ENCODE peak calls at places on chromosomes 13 and 19, in eight cellular contexts. U is right atrium auricular region, Z is RWPE2, D is transverse colon, I is endodermal cell, S is astrocyte, J is Caco-2, O is colonic mucosa. L is an unnamed sample.

GRCh38 chr19:48539503-48540096 is 12.4 kb upstream of the SULT2B1 start:
- DNase-seq in O (peak; percentile 58), S (peak; percentile 51), Z (peak; percentile 86), D (peak; percentile 61), J (no peak), U (no peak), I (no peak), L (no peak)

GRCh38 chr13:97658556-97658955 is 224.6 kb downstream of the RAP2A start:
- DNase-seq in I (no peak), U (no peak), J (no peak), D (no peak), O (no peak), S (no peak), Z (no peak), L (no peak)

GRCh38 chr13:63501702-63502101 is 2086.1 kb upstream of the PCDH20 start:
- DNase-seq in S (peak; percentile 49), D (no peak), J (no peak), U (no peak), O (no peak), I (no peak), Z (no peak), L (peak; percentile 29)

GRCh38 chr19:16338470-16339360 is 14.1 kb downstream of the KLF2 start:
- DNase-seq in I (peak; percentile 57), D (peak; percentile 40), S (peak; percentile 98), J (no peak), O (no peak), Z (no peak), U (peak; percentile 83), L (peak; percentile 81)

GRCh38 chr19:40555978-40556689 is 20.5 kb upstream of the SHKBP1 start:
- DNase-seq in U (no peak), O (no peak), S (no peak), J (no peak), D (no peak), I (peak; percentile 45), Z (no peak), L (no peak)

GRCh38 chr19:48341006-48341405 is 15.7 kb downstream of the EMP3 start:
- DNase-seq in U (no peak), S (peak; percentile 50), Z (peak; percentile 88), I (no peak), D (no peak), O (no peak), J (no peak), L (no peak)

GRCh38 chr19:10706990-10707389 is 5.8 kb downstream of the QTRT1 start:
- DNase-seq in S (no peak), D (no peak), J (peak; percentile 53), U (no peak), I (no peak), O (no peak), Z (no peak), L (no peak)

GRCh38 chr13:48492123-48493075 is 40.5 kb downstream of the RCBTB2 start:
- DNase-seq in I (no peak), Z (no peak), O (peak; percentile 56), S (no peak), U (peak; percentile 85), D (peak; percentile 69), J (no peak), L (no peak)

GRCh38 chr13:44051405-44051804 is 171.7 kb downstream of the LACC1 start:
- DNase-seq in O (no peak), J (no peak), Z (no peak), U (no peak), S (no peak), D (no peak), I (no peak), L (no peak)

GRCh38 chr13:65808061-65808460 is 1422.1 kb downstream of the PCDH9 start:
- DNase-seq in Z (no peak), J (no peak), I (no peak), O (no peak), S (peak; percentile 1), U (no peak), D (no peak), L (no peak)

GRCh38 chr13:67125681-67126080 is 104.5 kb downstream of the PCDH9 start:
- DNase-seq in I (no peak), J (no peak), U (no peak), D (no peak), Z (no peak), O (no peak), S (no peak), L (no peak)

GRCh38 chr13:25881946-25882574 is 169.8 kb downstream of the SHISA2 start:
- DNase-seq in D (no peak), Z (no peak), S (peak; percentile 90), U (no peak), I (peak; percentile 74), O (no peak), J (no peak), L (no peak)

GRCh38 chr19:55083004-55083850 is 7.6 kb downstream of the EPS8L1 start:
- DNase-seq in J (no peak), S (no peak), D (no peak), I (peak; percentile 81), U (no peak), Z (no peak), O (no peak), L (no peak)

GRCh38 chr19:50705422-50706019 is 14.1 kb downstream of the SHANK1 start:
- DNase-seq in D (no peak), S (no peak), O (no peak), Z (no peak), J (peak; percentile 61), I (peak; percentile 86), U (no peak), L (peak; percentile 18)

GRCh38 chr13:52405369-52405766 is 604 bp downstream of the THSD1 start:
- DNase-seq in Z (no peak), S (no peak), O (no peak), J (no peak), I (peak; percentile 53), U (no peak), D (no peak), L (no peak)

DNA sequence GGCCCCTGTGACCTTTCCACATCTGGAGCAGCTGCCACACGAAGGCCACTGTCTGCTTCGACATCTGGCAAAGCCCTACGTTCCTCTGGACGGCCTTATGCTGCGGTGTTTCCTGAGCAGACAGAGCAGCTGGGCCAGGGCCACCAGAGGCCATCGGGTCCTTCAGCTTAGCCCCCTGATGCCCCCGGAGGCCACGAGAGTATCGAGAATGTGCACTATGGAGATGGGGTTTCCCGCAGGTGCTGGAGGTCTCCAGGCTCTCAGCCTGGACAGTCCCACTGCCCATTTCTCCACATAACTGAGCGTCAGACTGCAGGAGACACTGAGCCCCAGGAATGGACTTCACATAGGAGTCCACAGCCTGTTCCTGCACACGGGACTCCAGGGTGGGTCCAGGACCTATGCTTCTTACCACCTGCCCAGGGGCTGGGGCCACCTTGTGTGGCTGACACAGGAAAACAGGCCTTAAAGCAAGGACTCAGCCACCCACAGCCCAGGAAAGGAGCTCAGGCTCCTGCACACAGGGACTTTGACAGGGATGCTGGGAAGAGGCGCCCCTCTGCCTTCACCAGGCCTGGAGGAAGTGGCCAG is 80.7 kb downstream of the SLC7A1 start:
- DNase-seq in O (no peak), D (no peak), S (no peak), J (peak; percentile 19), I (no peak), Z (no peak), U (no peak), L (no peak)
- H3K36me3 ChIP-seq in O (no peaks in the 10 kb centered on the region), D (peaks cover 5% of the 10 kb centered on the region), S (peaks cover 35% of the 10 kb centered on the region), J (peaks cover 6% of the 10 kb centered on the region), I (peaks cover 41% of the 10 kb centered on the region), Z (peaks cover 77% of the 10 kb centered on the region), U (peaks cover 43% of the 10 kb centered on the region), L (peaks cover 2% of the 10 kb centered on the region)

DNA sequence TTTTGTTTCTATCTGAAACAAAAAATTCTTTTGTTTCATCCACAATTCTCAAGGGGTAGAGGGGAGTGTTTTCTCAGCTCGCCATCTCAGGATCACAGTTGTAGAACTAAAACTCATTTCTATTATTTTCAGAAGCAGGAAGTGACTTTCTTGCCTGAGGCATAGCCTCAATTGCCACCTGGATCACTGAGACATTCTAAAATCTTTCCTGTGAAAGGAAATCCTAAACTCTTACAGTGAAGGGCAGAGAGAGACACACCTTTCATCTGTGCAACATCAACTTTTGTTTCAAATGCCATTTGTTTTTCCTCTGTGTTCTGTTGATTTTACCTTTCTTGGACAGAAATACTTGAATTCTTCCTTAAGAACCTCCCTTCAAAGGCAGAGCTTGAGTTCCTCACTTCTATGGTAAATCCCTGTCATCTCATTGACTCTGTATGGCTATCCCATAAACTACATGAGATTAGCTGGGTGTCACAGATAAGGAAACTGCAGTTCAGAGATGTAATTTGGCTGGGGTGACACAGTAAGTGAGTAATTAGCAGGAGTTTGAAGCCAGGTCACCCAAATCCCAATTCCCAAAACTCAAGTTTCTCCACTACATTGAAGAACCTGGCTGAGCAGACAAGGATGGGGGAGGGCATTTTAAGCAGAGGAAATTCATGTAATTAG is 224.4 kb upstream of the HTR2A start:
- DNase-seq in O (no peak), D (no peak), J (no peak), U (no peak), S (no peak), Z (no peak), I (no peak), L (no peak)
- H3K36me3 ChIP-seq in O (no peaks in the 10 kb centered on the region), D (no peaks in the 10 kb centered on the region), J (no peaks in the 10 kb centered on the region), U (no peaks in the 10 kb centered on the region), S (no peaks in the 10 kb centered on the region), Z (no peaks in the 10 kb centered on the region), I (no peaks in the 10 kb centered on the region), L (no peaks in the 10 kb centered on the region)

GRCh38 chr13:39013462-39013861 is 22.8 kb upstream of the STOML3 start:
- DNase-seq in D (no peak), U (no peak), Z (no peak), I (no peak), O (no peak), S (no peak), J (no peak), L (no peak)
- H3K36me3 ChIP-seq in D (peaks cover 48% of the 10 kb centered on the region), U (peaks cover 68% of the 10 kb centered on the region), Z (peaks cover 84% of the 10 kb centered on the region), I (peaks cover 85% of the 10 kb centered on the region), O (no peaks in the 10 kb centered on the region), S (peaks cover 38% of the 10 kb centered on the region), J (peaks cover 6% of the 10 kb centered on the region), L (peaks cover 2% of the 10 kb centered on the region)

DNA sequence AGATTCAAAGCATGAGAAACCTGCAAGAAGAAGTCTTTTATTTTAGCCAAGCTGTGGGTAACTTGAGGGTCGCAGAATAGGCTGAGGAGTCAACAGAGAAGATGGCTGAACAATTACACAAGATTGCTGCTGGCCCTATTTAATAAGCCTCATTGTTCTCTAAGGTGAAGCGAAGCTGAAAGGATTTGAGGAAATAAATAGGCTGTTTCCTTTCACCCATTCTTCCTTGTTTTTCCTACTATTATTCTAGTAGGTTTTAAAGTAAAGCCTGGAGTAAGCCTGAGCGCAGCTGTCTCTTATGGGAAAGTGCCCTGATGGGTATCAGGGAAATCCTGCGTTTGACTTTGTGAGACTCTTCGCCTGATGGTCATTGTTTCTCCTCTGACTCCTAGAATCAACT is 25.0 kb upstream of the PCCA start:
- DNase-seq in Z (no peak), U (no peak), S (no peak), D (no peak), O (no peak), J (no peak), I (no peak), L (no peak)
- H3K36me3 ChIP-seq in Z (no peaks in the 10 kb centered on the region), U (no peaks in the 10 kb centered on the region), S (no peaks in the 10 kb centered on the region), D (no peaks in the 10 kb centered on the region), O (no peaks in the 10 kb centered on the region), J (no peaks in the 10 kb centered on the region), I (no peaks in the 10 kb centered on the region), L (no peaks in the 10 kb centered on the region)

DNA sequence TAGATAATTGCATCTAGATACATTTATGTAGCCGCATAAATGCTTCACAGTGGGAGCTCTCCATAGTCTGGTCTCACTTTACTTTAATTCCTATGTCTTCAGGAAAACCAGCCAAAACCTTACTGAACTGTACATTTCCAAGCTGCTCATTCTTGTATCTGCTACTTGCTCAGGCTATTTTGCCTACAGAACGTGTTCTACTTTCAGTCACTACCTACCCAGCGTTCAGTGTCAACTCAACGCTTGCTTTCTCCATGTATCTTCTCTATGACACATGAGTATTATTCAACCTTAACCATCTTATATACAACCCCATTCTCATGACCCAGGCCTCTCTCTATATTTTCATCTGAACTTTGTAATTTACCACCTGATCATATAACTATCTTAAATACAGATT is 101.9 kb downstream of the KLF12 start:
- DNase-seq in D (no peak), S (no peak), I (no peak), J (no peak), U (no peak), Z (no peak), O (no peak), L (no peak)
- H3K36me3 ChIP-seq in D (no peaks in the 10 kb centered on the region), S (no peaks in the 10 kb centered on the region), I (no peaks in the 10 kb centered on the region), J (no peaks in the 10 kb centered on the region), U (no peaks in the 10 kb centered on the region), Z (no peaks in the 10 kb centered on the region), O (no peaks in the 10 kb centered on the region), L (no peaks in the 10 kb centered on the region)